ENCODE peak calls at places on chromosome 21, in nine cellular contexts. O, D, B, K, L, A, T, S and G are unnamed samples.

GRCh38 chr21:32348604-32349332 is 44.0 kb downstream of the URB1 start:
- DNase-seq in O (no peak), D (no peak), B (peak; percentile 55), K (no peak), L (no peak), A (no peak), T (peak; percentile 10), S (no peak), G (peak; percentile 79)

GRCh38 chr21:37871121-37871862 is 45.0 kb downstream of the KCNJ6 start:
- DNase-seq in O (no peak), D (no peak), B (no peak), K (peak; percentile 91), L (no peak), A (no peak), T (no peak), S (no peak), G (no peak)

GRCh38 chr21:32212116-32212515 is 66.7 kb downstream of the MIS18A start:
- DNase-seq in O (no peak), D (no peak), B (no peak), K (no peak), L (no peak), A (no peak), T (no peak), S (no peak), G (no peak)

GRCh38 chr21:33441489-33442477 is 38.0 kb downstream of the TMEM50B start:
- DNase-seq in O (peak; percentile 68), D (peak; percentile 85), B (peak; percentile 19), K (peak; percentile 94), L (peak; percentile 20), A (peak; percentile 47), T (no peak), S (peak; percentile 65), G (no peak)

GRCh38 chr21:33247596-33247995 is 17.9 kb downstream of the IFNAR2 start:
- DNase-seq in O (no peak), D (no peak), B (no peak), K (no peak), L (no peak), A (no peak), T (no peak), S (no peak), G (no peak)

GRCh38 chr21:32377506-32377905 is 15.3 kb downstream of the URB1 start:
- DNase-seq in O (no peak), D (no peak), B (no peak), K (no peak), L (no peak), A (no peak), T (no peak), S (no peak), G (no peak)

GRCh38 chr21:39057121-39057520 is 126.1 kb downstream of the PSMG1 start:
- DNase-seq in O (no peak), D (no peak), B (no peak), K (no peak), L (no peak), A (no peak), T (no peak), S (no peak), G (no peak)

GRCh38 chr21:44763050-44763378 is 38.6 kb downstream of the UBE2G2 start:
- DNase-seq in O (no peak), D (no peak), B (no peak), K (no peak), L (no peak), A (no peak), T (no peak), S (no peak), G (no peak)

GRCh38 chr21:14755086-14755485 is 209.0 kb upstream of the SAMSN1 start:
- DNase-seq in O (no peak), D (no peak), B (no peak), K (no peak), L (no peak), A (no peak), T (no peak), S (no peak), G (no peak)

GRCh38 chr21:14754682-14755081 is 208.6 kb upstream of the SAMSN1 start:
- DNase-seq in O (no peak), D (no peak), B (no peak), K (no peak), L (no peak), A (no peak), T (no peak), S (no peak), G (no peak)

GRCh38 chr21:14753466-14754258 is 207.5 kb upstream of the SAMSN1 start:
- DNase-seq in O (no peak), D (no peak), B (peak; percentile 66), K (no peak), L (no peak), A (no peak), T (no peak), S (no peak), G (no peak)

GRCh38 chr21:14753069-14753465 is 207.0 kb upstream of the SAMSN1 start:
- DNase-seq in O (no peak), D (no peak), B (no peak), K (no peak), L (no peak), A (no peak), T (no peak), S (no peak), G (no peak)

DNA sequence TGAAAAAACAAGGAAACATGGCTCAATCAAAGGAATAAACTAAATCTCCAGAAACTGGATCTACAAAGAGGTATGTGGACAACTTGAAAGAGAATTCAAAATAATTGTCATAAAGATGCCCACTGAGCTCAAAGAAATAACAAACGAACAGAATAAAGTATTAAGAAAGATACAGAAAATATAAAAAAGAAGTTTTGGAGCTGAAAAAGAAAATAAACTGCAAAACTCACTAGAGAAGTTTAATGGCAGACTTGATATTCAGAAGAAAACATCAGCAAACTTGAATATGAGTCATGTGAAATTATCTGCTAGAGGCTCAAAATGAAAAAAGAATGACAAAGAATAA is 208.1 kb upstream of the SAMSN1 start:
- DNase-seq in O (no peak), D (no peak), B (no peak), K (no peak), L (no peak), A (no peak), T (no peak), S (no peak), G (no peak)
- H3K27ac ChIP-seq in O (no peak overlapping the region), D (no peak overlapping the region), B (peak overlapping the region; percentile 23), K (no peak overlapping the region), L (no peak overlapping the region), A (no peak overlapping the region), T (no peak overlapping the region), S (no peak overlapping the region), G (no peak overlapping the region)

GRCh38 chr21:45993210-45994085 is 11.9 kb downstream of the COL6A1 start:
- DNase-seq in O (peak; percentile 36), D (peak; percentile 3), B (peak; percentile 9), K (no peak), L (no peak), A (peak; percentile 38), T (peak; percentile 43), S (no peak), G (no peak)

GRCh38 chr21:45990741-45991605 is 9.4 kb downstream of the COL6A1 start:
- DNase-seq in O (peak; percentile 43), D (peak; percentile 3), B (no peak), K (no peak), L (no peak), A (peak; percentile 18), T (peak; percentile 41), S (no peak), G (no peak)

GRCh38 chr21:45991606-45992301 is 10.2 kb downstream of the COL6A1 start:
- DNase-seq in O (no peak), D (peak; percentile 3), B (no peak), K (no peak), L (no peak), A (peak; percentile 12), T (peak; percentile 34), S (no peak), G (no peak)

GRCh38 chr21:45994086-45994661 is 12.6 kb downstream of the COL6A1 start:
- DNase-seq in O (peak; percentile 35), D (peak; percentile 12), B (peak; percentile 7), K (no peak), L (no peak), A (peak; percentile 17), T (no peak), S (no peak), G (no peak)

DNA sequence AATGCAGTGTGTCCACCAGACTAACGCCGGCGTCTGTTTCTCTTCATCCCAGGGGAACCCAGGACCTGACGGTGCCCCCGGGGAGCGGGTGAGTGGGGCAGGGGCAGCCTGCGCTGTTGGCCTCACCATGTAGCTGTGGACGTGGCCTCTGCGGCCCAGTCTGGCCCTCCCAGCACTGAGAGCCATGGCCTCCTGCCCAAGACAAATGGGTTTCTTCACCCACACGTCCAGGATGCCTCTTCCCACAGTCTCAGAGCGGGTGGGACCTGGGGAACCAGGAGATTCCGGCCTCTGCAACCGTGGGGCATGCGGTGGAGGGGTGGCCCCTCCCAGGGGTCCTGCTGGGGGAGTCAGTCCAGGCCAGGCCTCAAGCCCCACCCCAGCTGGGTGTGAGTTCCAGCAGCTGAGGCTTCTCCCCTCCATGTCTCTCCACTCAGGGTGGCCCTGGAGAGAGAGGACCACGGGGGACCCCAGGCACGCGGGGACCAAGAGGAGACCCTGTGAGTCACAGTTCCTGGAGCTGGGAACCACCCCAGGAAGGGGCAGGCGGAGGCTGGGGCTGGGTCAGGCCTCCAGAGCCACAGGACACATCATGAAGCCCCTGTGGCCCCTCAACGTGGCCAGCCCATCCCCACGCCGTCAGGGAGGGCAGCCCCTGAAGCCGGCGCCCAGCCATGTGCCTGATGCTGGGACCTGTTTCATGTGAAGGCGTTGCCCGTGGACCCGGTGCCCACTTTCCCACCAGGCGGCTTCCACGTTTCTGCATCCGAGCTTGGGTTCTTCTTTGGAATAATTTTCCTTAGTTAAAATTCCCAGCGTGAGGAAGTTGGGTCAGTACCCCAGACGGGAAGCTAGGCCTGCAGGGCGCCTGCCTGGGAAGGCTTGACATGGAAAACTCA is 11.0 kb downstream of the COL6A1 start:
- DNase-seq in O (peak; percentile 45), D (peak; percentile 6), B (peak; percentile 10), K (no peak), L (no peak), A (peak; percentile 24), T (peak; percentile 46), S (no peak), G (no peak)
- H3K27ac ChIP-seq in O (peak overlapping the region; percentile 11), D (peak overlapping the region; percentile 28), B (no peak overlapping the region), K (peak overlapping the region; percentile 66), L (no peak overlapping the region), A (peak overlapping the region; percentile 67), T (no peak overlapping the region), S (no peak overlapping the region), G (no peak overlapping the region)

DNA sequence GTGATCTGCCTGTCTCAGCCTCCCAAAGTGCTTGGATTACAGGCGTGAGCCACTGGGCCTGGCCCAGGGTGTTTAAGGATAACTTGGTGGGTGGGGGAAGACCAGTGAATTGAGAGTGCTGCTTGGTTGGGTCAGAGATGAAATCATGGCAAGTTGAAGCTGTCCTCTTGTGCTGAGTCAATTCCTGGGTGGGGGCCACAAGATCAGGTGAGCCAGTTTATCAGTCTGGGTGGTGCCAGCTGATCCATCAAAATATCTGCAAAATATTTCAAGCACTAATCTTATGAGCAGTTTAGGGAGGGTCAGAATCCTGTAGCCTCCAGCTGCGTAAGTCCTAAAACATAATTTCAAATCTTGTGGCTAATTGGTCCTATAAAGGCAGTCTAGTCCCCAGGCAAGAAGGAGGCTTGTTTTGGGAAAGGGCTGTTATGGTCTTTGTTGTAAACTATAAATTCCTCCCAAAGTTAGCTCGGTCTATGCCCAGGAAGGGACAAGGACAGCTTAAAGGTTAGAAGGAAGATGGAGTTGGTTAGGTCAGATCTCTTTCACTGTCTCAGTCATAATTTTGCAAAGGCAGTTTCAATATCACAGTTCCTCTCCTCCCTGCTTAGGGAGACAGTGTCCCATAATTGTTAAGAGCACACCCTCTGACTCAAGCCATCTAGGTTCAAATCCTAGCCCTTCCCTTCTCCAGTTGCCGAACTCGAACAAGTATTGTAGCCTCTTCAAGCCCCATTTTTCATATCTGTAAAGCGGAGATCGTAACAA is 66.8 kb upstream of the BACH1 start:
- DNase-seq in O (no peak), D (no peak), B (no peak), K (no peak), L (no peak), A (no peak), T (no peak), S (no peak), G (no peak)
- H3K27ac ChIP-seq in O (no peak overlapping the region), D (no peak overlapping the region), B (no peak overlapping the region), K (no peak overlapping the region), L (peak overlapping the region; percentile 12), A (no peak overlapping the region), T (no peak overlapping the region), S (no peak overlapping the region), G (no peak overlapping the region)

GRCh38 chr21:30676737-30677136 is 34.1 kb downstream of the KRTAP20-3 start:
- DNase-seq in O (no peak), D (no peak), B (no peak), K (no peak), L (no peak), A (no peak), T (no peak), S (no peak), G (no peak)

GRCh38 chr21:30668776-30669175 is 26.1 kb downstream of the KRTAP20-3 start:
- DNase-seq in O (no peak), D (no peak), B (no peak), K (no peak), L (no peak), A (no peak), T (no peak), S (no peak), G (no peak)

GRCh38 chr21:30674312-30674711 is 31.6 kb downstream of the KRTAP20-3 start:
- DNase-seq in O (no peak), D (no peak), B (no peak), K (no peak), L (no peak), A (no peak), T (no peak), S (no peak), G (no peak)
- H3K27ac ChIP-seq in O (no peak overlapping the region), D (no peak overlapping the region), B (no peak overlapping the region), K (no peak overlapping the region), L (no peak overlapping the region), A (no peak overlapping the region), T (no peak overlapping the region), S (no peak overlapping the region), G (no peak overlapping the region)